ENCODE peak calls at places on chromosome 16, in six cellular contexts. V, Q, A, E, N and Z are unnamed samples.

GRCh38 chr16:15897834-15898254 is 9.4 kb upstream of the CEP20 start:
- DNase-seq in V (no peak), Q (no peak), E (no peak), A (peak), N (peak), Z (no peak)

GRCh38 chr16:51898872-51899271 is 648.1 kb downstream of the TOX3 start:
- DNase-seq in A (no peak), N (no peak), V (no peak), Q (no peak), E (no peak), Z (no peak)

GRCh38 chr16:30010817-30011504 is at the start of gene DOC2A:
- DNase-seq in Q (no peak), V (peak), E (no peak), A (no peak), N (no peak), Z (no peak)

GRCh38 chr16:59296002-59296401 is 561.9 kb upstream of the GOT2 start:
- DNase-seq in N (no peak), Q (no peak), A (no peak), E (no peak), V (no peak), Z (no peak)

GRCh38 chr16:73027655-73028220 is 20.2 kb downstream of the ZFHX3 start:
- DNase-seq in N (no peak), A (no peak), E (no peak), Q (no peak), V (no peak), Z (no peak)

GRCh38 chr16:81873843-81874752 is 95.0 kb downstream of the PLCG2 start:
- DNase-seq in E (peak), A (peak), N (peak), Q (no peak), V (peak), Z (peak)

GRCh38 chr16:57038151-57038550 is 48.8 kb downstream of the NLRC5 start:
- DNase-seq in V (no peak), E (no peak), Q (no peak), A (no peak), N (no peak), Z (no peak)

GRCh38 chr16:58635502-58635901 is 5.9 kb upstream of the CNOT1 start:
- DNase-seq in E (no peak), Q (no peak), V (no peak), N (no peak), A (no peak), Z (no peak)

GRCh38 chr16:66923247-66923851 is 2.0 kb downstream of the RRAD start:
- DNase-seq in N (no peak), Q (peak), V (no peak), A (no peak), E (peak), Z (no peak)

GRCh38 chr16:55703003-55704001 is 47.5 kb downstream of the SLC6A2 start:
- DNase-seq in Q (no peak), N (peak), A (peak), E (no peak), V (peak), Z (no peak)

GRCh38 chr16:31008154-31008950 is 2.1 kb downstream of the STX1B start:
- DNase-seq in V (no peak), A (no peak), N (no peak), E (no peak), Q (no peak), Z (no peak)

GRCh38 chr16:83992624-83993023 is 24.6 kb downstream of the NECAB2 start:
- DNase-seq in N (no peak), Q (no peak), E (peak), V (no peak), A (no peak), Z (no peak)

GRCh38 chr16:80935691-80936090 is 71.0 kb downstream of the CMC2 start:
- DNase-seq in V (no peak), E (no peak), Q (no peak), N (no peak), A (no peak), Z (no peak)

GRCh38 chr16:28984619-28985135 is at the start of gene LAT:
- DNase-seq in E (no peak), A (peak), V (no peak), Q (peak), N (peak), Z (peak)

GRCh38 chr16:12010388-12011251 is 34.1 kb downstream of the SNX29 start:
- DNase-seq in A (peak), Q (no peak), N (no peak), V (no peak), E (no peak), Z (no peak)

GRCh38 chr16:27515874-27516353 is 33.8 kb downstream of the GTF3C1 start:
- DNase-seq in N (peak), Q (peak), E (no peak), V (peak), A (peak), Z (peak)

GRCh38 chr16:5619314-5619713 is 521.7 kb upstream of the EEF2KMT start:
- DNase-seq in Q (no peak), A (no peak), V (no peak), N (no peak), E (no peak), Z (no peak)

GRCh38 chr16:5621826-5622225 is 524.2 kb upstream of the EEF2KMT start:
- DNase-seq in A (no peak), Q (no peak), N (no peak), V (no peak), E (no peak), Z (no peak)

GRCh38 chr16:5616841-5617240 is 519.2 kb upstream of the EEF2KMT start:
- DNase-seq in V (no peak), Q (no peak), A (no peak), N (no peak), E (no peak), Z (no peak)

GRCh38 chr16:5615868-5616642 is 518.5 kb upstream of the EEF2KMT start:
- DNase-seq in A (peak), E (no peak), N (peak), Q (peak), V (peak), Z (no peak)
- TF ChIP-seq CTCF in A (peak), E (peak), N (peak), Q (peak), V (peak), Z (peak)

DNA sequence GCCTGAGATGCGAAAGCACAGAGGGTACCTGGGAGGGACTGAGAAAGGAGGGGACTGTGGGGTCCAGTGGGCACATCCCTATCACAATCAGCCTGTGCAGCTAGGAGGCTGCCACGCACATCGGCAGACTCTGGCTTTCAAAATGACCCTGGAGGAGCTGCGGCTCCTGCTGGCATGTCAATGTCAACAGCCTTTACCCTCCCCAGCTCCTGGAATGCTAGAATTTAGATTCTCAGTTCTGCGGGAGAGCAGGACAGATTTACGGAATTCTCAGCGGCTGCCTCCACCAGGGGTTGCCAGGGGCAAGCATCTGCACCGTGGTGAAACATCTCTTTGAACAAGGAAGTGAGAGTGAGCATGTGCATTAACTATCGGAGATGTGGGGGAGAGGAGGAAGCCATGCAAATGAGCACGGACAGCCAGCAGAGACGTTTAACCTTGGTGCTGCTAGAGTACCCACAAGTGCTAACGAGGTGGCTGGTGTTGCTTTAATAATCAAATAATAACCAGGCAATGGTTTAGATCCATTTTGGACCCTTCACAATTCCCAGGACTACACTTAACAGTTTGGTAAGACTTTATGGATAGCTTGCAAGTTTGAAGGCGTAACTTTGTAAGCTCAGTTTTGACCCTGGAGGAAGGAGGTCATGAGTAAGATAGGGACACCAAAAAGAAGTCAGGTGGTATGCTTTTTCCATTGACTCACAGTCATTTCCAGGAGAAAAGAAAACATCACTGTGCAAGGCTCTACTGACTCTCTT is 54.1 kb downstream of the XYLT1 start:
- DNase-seq in E (no peak), Q (no peak), N (peak), A (peak), V (peak), Z (peak)
- TF ChIP-seq CTCF in E (peak), Q (no peak), N (peak), A (peak), V (peak), Z (peak)

GRCh38 chr16:3999479-3999868 is 116.8 kb downstream of the ADCY9 start:
- DNase-seq in Q (peak), N (no peak), A (no peak), E (peak), V (peak), Z (no peak)

GRCh38 chr16:3997231-3997841 is 116.8 kb upstream of the CREBBP start:
- DNase-seq in A (no peak), V (no peak), E (no peak), N (no peak), Q (no peak), Z (no peak)

GRCh38 chr16:4003166-4003565 is 113.1 kb downstream of the ADCY9 start:
- DNase-seq in Q (peak), E (no peak), N (no peak), V (no peak), A (no peak), Z (no peak)

GRCh38 chr16:3999890-4000325 is 116.3 kb downstream of the ADCY9 start:
- DNase-seq in N (no peak), E (no peak), Q (no peak), A (no peak), V (no peak), Z (no peak)

DNA sequence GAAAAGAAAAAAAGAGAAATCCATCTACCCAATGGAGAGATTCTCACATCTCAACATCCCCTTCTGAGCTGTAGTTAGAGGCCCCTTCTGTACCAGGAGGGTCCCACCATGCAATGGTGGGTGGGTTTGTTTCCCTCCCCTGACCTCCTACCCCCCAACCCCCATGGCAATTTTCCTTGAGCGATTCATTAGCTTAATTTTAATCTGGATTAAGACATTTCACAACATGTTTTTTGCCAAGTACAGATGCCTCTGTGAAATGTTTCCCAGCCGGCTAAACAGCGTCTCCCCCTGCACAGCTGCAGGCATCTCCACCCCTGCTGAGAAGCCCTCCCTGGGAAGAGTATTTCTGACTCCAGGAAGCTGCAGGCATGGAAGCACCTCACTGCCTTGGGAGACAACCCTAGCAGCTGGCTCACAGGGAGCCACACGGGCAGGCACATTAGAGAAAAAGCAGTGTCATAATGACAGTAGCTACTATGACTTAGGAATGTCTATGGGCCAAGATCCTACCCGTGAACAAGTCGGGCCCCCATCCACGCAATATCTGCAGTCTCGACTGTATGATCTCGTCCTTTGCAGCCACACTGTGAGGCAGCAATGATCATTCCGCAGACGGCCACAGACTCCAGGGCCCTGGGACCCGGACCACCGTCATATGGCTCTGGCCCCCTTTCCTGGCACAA is 117.3 kb downstream of the ADCY9 start:
- DNase-seq in N (no peak), E (peak), A (no peak), V (no peak), Q (peak), Z (no peak)
- TF ChIP-seq CTCF in N (no peak), E (no peak), A (no peak), V (no peak), Q (no peak), Z (no peak)

DNA sequence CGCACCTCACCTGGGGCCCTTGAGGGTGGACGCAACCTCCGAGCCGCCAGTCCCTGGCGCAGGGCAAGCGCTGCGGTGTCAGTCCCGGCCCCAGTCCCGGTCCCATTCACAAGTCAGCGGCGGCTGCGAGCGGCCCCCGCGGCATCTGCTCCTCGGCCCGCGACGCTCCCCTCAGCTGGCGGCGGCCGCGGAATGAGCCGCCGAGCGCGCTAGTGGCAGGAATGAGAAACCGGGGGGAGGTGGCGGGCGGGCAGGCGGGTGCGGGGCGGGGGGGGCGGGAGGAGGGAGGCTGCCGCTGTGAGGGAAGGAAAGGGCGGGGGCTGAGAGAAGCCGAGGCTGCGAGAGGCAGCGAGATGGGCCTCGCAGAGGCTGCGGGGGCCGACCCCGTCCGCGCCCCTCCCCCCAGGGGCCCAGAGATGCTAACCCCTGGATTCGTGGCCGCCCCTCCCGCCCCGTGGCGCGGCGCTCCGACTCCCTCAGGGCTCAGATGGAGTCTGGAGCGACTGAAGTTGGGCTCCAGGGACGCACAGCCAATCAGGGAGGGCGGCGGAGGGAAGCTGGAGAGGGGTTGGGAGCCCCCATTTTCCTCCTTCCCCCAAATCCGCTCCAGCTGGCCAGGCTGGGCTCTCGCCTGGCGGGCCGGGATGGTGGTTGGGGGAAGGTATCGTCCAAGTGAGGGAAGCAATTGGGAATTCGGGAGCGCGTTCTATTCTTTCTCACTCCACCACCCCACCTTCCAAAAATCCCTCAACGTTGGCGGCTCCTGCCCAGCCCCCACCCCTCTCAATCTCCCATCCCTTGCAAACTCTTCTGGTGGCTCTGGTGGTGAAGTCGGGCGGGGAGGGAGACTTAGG is at the start of gene CDH11:
- DNase-seq in Q (peak), E (peak), N (no peak), A (no peak), V (peak), Z (no peak)
- TF ChIP-seq CTCF in Q (peak), E (peak), N (no peak), A (no peak), V (peak), Z (no peak)

GRCh38 chr16:87096746-87097145 is 220.4 kb downstream of the C16orf95 start:
- DNase-seq in E (no peak), A (no peak), Q (no peak), N (no peak), V (no peak), Z (no peak)
- TF ChIP-seq CTCF in E (no peak), A (no peak), Q (no peak), N (no peak), V (no peak), Z (no peak)

DNA sequence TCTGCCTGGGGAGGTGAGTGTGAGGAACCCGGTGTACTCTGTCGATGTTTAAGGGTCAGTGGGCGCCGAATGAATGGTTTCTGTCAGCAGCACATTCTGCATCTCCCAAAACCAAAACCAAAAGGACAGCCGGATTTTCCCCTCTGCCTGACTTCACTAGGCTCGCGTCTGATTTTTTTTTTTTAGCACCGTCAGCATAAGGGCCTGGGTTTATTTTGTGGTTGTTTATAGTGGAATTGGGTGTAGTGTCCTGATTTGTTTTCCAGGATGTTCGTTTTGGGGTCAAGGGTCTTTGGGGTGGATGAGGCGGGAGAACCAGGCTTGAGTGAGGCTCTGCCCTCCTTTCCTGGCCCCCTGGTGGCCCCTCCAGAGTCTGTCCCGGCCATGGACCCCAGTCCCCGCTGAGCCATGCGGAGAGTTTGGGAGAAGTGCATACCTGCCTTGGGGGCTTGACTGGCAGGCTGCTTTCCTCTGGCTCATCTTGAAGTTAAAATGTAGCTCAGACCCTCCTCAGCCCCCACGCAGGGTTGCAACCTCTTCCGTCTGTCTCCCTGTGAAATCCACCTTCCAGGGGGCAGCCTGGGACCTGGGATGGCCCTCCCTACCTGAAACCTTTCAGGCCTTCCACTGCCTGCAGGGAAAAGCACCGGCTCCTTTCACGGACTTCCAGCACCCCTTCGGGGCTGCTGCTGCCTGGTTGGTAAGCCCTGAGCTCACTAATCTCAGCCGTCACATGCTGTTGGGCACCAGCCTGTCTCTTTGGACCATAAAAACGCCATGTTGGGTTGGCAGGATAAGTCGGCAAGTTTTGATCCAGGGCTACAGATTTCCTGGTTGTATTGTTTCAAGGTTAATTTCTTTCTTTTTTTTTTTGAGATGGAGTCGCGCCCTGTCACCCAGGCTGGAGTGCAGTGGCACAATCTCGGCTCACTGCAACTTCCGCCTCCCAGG is 60.2 kb downstream of the JPH3 start:
- DNase-seq in N (no peak), V (no peak), Q (no peak), E (no peak), A (no peak), Z (no peak)
- TF ChIP-seq CTCF in N (no peak), V (peak), Q (no peak), E (no peak), A (no peak), Z (no peak)

GRCh38 chr16:76278086-76278485 is 885 bp downstream of the CNTNAP4 start:
- DNase-seq in Q (no peak), V (no peak), E (no peak), A (no peak), N (no peak), Z (no peak)

GRCh38 chr16:76280421-76280820 is 3.2 kb downstream of the CNTNAP4 start:
- DNase-seq in N (no peak), V (no peak), E (no peak), A (no peak), Q (no peak), Z (no peak)

GRCh38 chr16:76277099-76278030 is at the start of gene CNTNAP4:
- DNase-seq in A (no peak), Q (peak), E (no peak), V (peak), N (no peak), Z (no peak)

GRCh38 chr16:76278976-76279375 is 1.8 kb downstream of the CNTNAP4 start:
- DNase-seq in Q (no peak), N (no peak), V (no peak), A (peak), E (no peak), Z (no peak)
- TF ChIP-seq CTCF in Q (no peak), N (no peak), V (peak), A (peak), E (no peak), Z (no peak)

DNA sequence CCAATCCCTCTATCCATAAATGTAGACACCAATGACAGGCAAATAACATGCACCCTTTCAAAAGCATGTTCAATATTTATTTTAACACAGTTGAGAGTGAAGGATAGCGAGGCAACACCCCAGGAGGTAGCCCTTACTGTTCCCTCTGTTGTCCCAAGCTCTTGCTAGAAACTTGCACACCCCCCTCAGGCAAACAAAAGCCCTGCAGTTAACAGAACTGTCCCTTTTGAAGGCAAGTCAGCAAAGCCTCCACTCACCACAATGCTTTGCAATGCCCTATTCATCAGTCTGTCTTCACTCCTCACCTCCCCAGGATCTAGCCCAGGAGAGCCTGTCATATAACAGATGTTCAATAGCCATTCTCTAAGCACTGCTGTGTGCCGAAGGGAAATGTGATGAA is 3.5 kb upstream of the CNEP1R1 start:
- DNase-seq in V (peak), E (no peak), Q (no peak), A (peak), N (no peak), Z (no peak)
- TF ChIP-seq CTCF in V (peak), E (no peak), Q (no peak), A (peak), N (no peak), Z (no peak)